ENCODE peak calls at places on chromosomes 7 and 10, in six cellular contexts. H is heart left ventricle, Q is ovary, V is tibial artery, Y is cardiac muscle cell, C is PC-3. W is an unnamed sample. For H3K4me1, the result is how much of the 10 kb centered on the place peaks cover.

GRCh38 chr10:1548596-1548995 is 188.7 kb downstream of the ADARB2 start:
- DNase-seq in C (no peak), Q (no peak), V (no peak), Y (no peak), H (peak), W (no peak)

GRCh38 chr10:110207805-110208613 is 604 bp downstream of the MXI1 start:
- DNase-seq in H (no peak), Q (peak), Y (peak), C (peak), V (peak), W (peak)

GRCh38 chr10:112137381-112137987 is 46.1 kb downstream of the GPAM start:
- DNase-seq in Q (peak), Y (peak), H (peak), C (peak), V (peak), W (peak)

GRCh38 chr7:103718482-103719415 is 270.7 kb downstream of the RELN start:
- DNase-seq in H (no peak), Y (no peak), V (no peak), C (peak), Q (no peak), W (no peak)

GRCh38 chr7:56291-56913 is 136.0 kb upstream of the FAM20C start:
- DNase-seq in H (no peak), Q (no peak), C (no peak), V (no peak), Y (no peak), W (no peak)

GRCh38 chr10:6017781-6018354 is 40.5 kb upstream of the IL15RA start:
- DNase-seq in Y (no peak), Q (no peak), C (no peak), V (no peak), H (no peak), W (no peak)

GRCh38 chr10:46536171-46536570 is 20.3 kb downstream of the GPRIN2 start:
- DNase-seq in Y (no peak), H (peak), V (no peak), Q (no peak), C (no peak), W (no peak)

GRCh38 chr7:150976529-150977381 is 1.4 kb downstream of the KCNH2 start:
- DNase-seq in H (peak), V (no peak), Q (no peak), C (no peak), Y (peak), W (no peak)

GRCh38 chr7:86814980-86815379 is 171.3 kb downstream of the GRM3 start:
- DNase-seq in Q (no peak), H (no peak), Y (peak), V (no peak), C (peak), W (no peak)

GRCh38 chr7:150931199-150931869 is 46.8 kb downstream of the KCNH2 start:
- DNase-seq in V (no peak), H (no peak), Y (peak), C (no peak), Q (no peak), W (no peak)

GRCh38 chr10:84739641-84740040 is 411.3 kb downstream of the CCSER2 start:
- DNase-seq in H (no peak), Q (no peak), Y (peak), V (no peak), C (no peak), W (no peak)

GRCh38 chr10:71644307-71645180 is 75.0 kb downstream of the C10orf105 start:
- DNase-seq in C (no peak), V (no peak), Y (no peak), H (no peak), Q (no peak), W (no peak)

DNA sequence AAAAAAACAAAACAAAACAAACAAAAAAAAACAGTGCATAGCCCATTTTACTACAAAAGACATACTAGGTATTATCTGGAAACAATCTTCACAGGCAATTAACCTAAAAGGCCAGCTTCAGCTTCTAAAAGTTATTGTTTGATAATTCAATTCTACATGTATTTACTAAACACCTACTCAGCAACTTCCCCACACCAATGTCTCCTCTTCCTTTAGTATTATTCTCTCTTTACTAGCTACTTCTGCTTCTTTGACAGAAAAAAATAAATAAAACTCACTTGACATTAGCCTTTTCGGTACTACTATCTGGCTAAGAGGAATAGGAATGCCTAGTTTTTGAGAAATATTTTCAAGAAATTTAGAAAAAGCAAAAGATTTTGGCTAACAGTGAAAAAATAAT is 2.8 kb downstream of the TM9SF3 start:
- DNase-seq in H (no peak), V (no peak), Q (no peak), C (no peak), Y (no peak), W (no peak)
- H3K4me1 ChIP-seq in H (under half), V (half or more), Q (under half), C (under half), Y (under half), W (half or more)

GRCh38 chr10:61840403-61840802 is 61.1 kb upstream of the ARID5B start:
- DNase-seq in V (no peak), Y (no peak), C (no peak), Q (no peak), H (no peak), W (no peak)
- H3K4me1 ChIP-seq in V (under half), Y (under half), C (half or more), Q (under half), H (under half), W (under half)

GRCh38 chr7:124702385-124702784 is 63.2 kb downstream of the GPR37 start:
- DNase-seq in Q (no peak), Y (no peak), V (no peak), C (peak), H (no peak), W (no peak)

GRCh38 chr7:124700655-124701054 is 64.9 kb downstream of the GPR37 start:
- DNase-seq in H (no peak), Q (no peak), C (no peak), Y (no peak), V (no peak), W (no peak)

GRCh38 chr7:124697746-124698145 is 67.8 kb downstream of the GPR37 start:
- DNase-seq in Q (no peak), C (no peak), Y (no peak), V (no peak), H (no peak), W (no peak)

GRCh38 chr7:124698964-124699363 is 66.6 kb downstream of the GPR37 start:
- DNase-seq in Y (peak), Q (no peak), H (no peak), C (no peak), V (no peak), W (no peak)

GRCh38 chr7:124701955-124702354 is 63.6 kb downstream of the GPR37 start:
- DNase-seq in C (peak), H (no peak), Q (no peak), Y (no peak), V (no peak), W (no peak)
- H3K4me1 ChIP-seq in C (under half), H (under half), Q (under half), Y (under half), V (under half), W (under half)

GRCh38 chr10:116989439-116989838 is 15.5 kb downstream of the SHTN1 start:
- DNase-seq in C (no peak), V (no peak), H (no peak), Y (no peak), Q (no peak), W (no peak)
- H3K4me1 ChIP-seq in C (under half), V (under half), H (under half), Y (under half), Q (under half), W (under half)

GRCh38 chr7:116628971-116629586 is 42.9 kb upstream of the MET start:
- DNase-seq in H (no peak), C (peak), Q (no peak), Y (no peak), V (peak), W (no peak)
- H3K4me1 ChIP-seq in H (under half), C (under half), Q (under half), Y (under half), V (under half), W (under half)

GRCh38 chr7:36155811-36156361 is 2.8 kb downstream of the EEPD1 start:
- DNase-seq in C (peak), Y (peak), V (peak), H (no peak), Q (peak), W (no peak)
- H3K4me1 ChIP-seq in C (half or more), Y (under half), V (half or more), H (under half), Q (under half), W (under half)

GRCh38 chr7:76354516-76354915 is 4.3 kb downstream of the YWHAG start:
- DNase-seq in C (no peak), V (no peak), H (no peak), Q (no peak), Y (no peak), W (no peak)

GRCh38 chr7:76356115-76356514 is 2.7 kb downstream of the YWHAG start:
- DNase-seq in Q (no peak), V (no peak), C (peak), Y (no peak), H (no peak), W (no peak)

GRCh38 chr7:76356823-76357222 is 2.0 kb downstream of the YWHAG start:
- DNase-seq in V (no peak), H (no peak), Q (no peak), C (peak), Y (no peak), W (no peak)

GRCh38 chr7:76353744-76354143 is 5.0 kb downstream of the YWHAG start:
- DNase-seq in V (no peak), C (no peak), Q (no peak), H (no peak), Y (no peak), W (no peak)

DNA sequence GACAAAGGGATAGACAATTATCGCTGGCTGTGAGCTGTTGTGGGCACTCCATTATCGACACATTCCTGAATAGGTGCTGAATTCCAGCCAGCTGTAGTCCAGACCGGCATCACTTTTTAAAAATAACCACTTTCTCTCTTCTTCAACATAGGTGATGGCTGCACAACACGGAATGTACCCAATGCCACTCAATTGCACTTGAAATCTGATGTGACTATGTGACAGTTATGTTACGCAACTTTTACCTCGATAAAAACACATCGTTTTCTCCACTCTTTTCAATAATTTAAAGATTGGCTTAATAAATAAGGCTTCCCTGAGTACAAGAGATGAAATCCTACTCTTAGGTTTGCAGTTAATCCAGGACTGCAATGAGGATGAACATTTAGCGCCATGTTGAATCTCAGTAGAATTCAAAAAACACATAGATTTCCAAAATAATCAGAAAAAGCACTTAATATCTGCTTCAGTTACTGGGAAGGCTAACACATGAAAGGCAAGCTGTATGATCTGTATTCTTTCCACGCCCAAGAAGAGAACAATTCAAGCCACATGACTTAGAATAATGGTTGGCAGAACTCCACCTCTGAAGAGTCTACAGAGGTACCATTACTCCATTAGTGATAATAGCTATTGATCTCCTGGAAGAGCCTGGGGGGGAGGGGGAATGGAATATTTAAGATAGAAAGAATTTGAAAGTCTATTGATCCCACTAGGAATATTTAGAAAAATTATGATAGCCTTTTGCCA is 3.6 kb downstream of the YWHAG start:
- DNase-seq in V (no peak), H (no peak), C (no peak), Y (no peak), Q (no peak), W (no peak)
- H3K4me1 ChIP-seq in V (half or more), H (under half), C (under half), Y (under half), Q (under half), W (half or more)